ENCODE peak calls at places on chromosomes 5 and 9, in nine cellular contexts. B, P, J, E, G, C, X, A and I are unnamed samples.

GRCh38 chr9:131673068-131673467 is 66.8 kb downstream of the RAPGEF1 start:
- DNase-seq in B (no peak), P (no peak), J (no peak), E (no peak), G (no peak), C (no peak), X (no peak), A (no peak), I (no peak)

GRCh38 chr9:76868897-76869296 is 37.0 kb downstream of the PRUNE2 start:
- DNase-seq in B (no peak), P (no peak), J (no peak), E (no peak), G (no peak), C (no peak), X (peak), A (no peak), I (no peak)

GRCh38 chr9:82108881-82109280 is 120.3 kb downstream of the SPATA31D1 start:
- DNase-seq in B (no peak), P (no peak), J (no peak), E (no peak), G (no peak), C (no peak), X (no peak), A (no peak), I (no peak)

GRCh38 chr5:31086839-31087415 is 106.6 kb upstream of the CDH6 start:
- DNase-seq in B (no peak), P (no peak), J (no peak), E (no peak), G (no peak), C (no peak), X (no peak), A (no peak), I (no peak)

GRCh38 chr9:129765764-129766317 is 13.0 kb upstream of the PTGES start:
- DNase-seq in B (no peak), P (no peak), J (no peak), E (no peak), G (no peak), C (no peak), X (no peak), A (no peak), I (no peak)

GRCh38 chr5:67643531-67643930 is 446.9 kb upstream of the CD180 start:
- DNase-seq in B (no peak), P (no peak), J (no peak), E (no peak), G (no peak), C (no peak), X (no peak), A (no peak), I (no peak)

GRCh38 chr9:137650779-137651178 is 32.0 kb downstream of the EHMT1 start:
- DNase-seq in B (no peak), P (no peak), J (no peak), E (no peak), G (no peak), C (no peak), X (no peak), A (no peak), I (no peak)

GRCh38 chr5:77086611-77087483 is at the start of gene ZBED3:
- DNase-seq in B (peak), P (peak), J (peak), E (peak), G (peak), C (peak), X (peak), A (peak), I (peak)

GRCh38 chr9:75993434-75993833 is 103.0 kb downstream of the PCSK5 start:
- DNase-seq in B (no peak), P (no peak), J (no peak), E (no peak), G (peak), C (no peak), X (no peak), A (no peak), I (no peak)

GRCh38 chr5:170442921-170443320 is 53.8 kb upstream of the KCNMB1 start:
- DNase-seq in B (no peak), P (no peak), J (peak), E (no peak), G (no peak), C (no peak), X (no peak), A (no peak), I (no peak)

GRCh38 chr9:83957029-83957513 is 22.9 kb downstream of the HNRNPK start:
- DNase-seq in B (no peak), P (no peak), J (no peak), E (no peak), G (no peak), C (no peak), X (no peak), A (no peak), I (peak)

GRCh38 chr9:117435630-117436261 is 20.9 kb upstream of the ASTN2 start:
- DNase-seq in B (no peak), P (no peak), J (no peak), E (no peak), G (no peak), C (no peak), X (no peak), A (no peak), I (peak)

GRCh38 chr9:738209-738915 is 103.1 kb upstream of the DMRT1 start:
- DNase-seq in B (no peak), P (no peak), J (peak), E (no peak), G (peak), C (peak), X (no peak), A (no peak), I (no peak)

GRCh38 chr5:88690619-88691560 is 192.1 kb downstream of the MEF2C start:
- DNase-seq in B (peak), P (peak), J (peak), E (peak), G (peak), C (peak), X (peak), A (peak), I (peak)

GRCh38 chr5:113652161-113652560 is 138.7 kb downstream of the YTHDC2 start:
- DNase-seq in B (no peak), P (no peak), J (no peak), E (no peak), G (no peak), C (no peak), X (no peak), A (no peak), I (no peak)

GRCh38 chr5:78647411-78647818 is 1.2 kb downstream of the LHFPL2 start:
- DNase-seq in B (no peak), P (peak), J (peak), E (no peak), G (peak), C (no peak), X (no peak), A (no peak), I (peak)

GRCh38 chr9:127586537-127586936 is 25.5 kb upstream of the STXBP1 start:
- DNase-seq in B (peak), P (no peak), J (peak), E (peak), G (peak), C (peak), X (peak), A (peak), I (peak)

GRCh38 chr5:77155179-77155839 is 55.2 kb upstream of the PDE8B start:
- DNase-seq in B (no peak), P (no peak), J (no peak), E (no peak), G (no peak), C (no peak), X (no peak), A (no peak), I (no peak)

GRCh38 chr5:136033848-136034247 is 5.1 kb downstream of the TGFBI start:
- DNase-seq in B (no peak), P (no peak), J (peak), E (no peak), G (no peak), C (no peak), X (no peak), A (no peak), I (no peak)

GRCh38 chr9:110777201-110777842 is 108.7 kb downstream of the MUSK start:
- DNase-seq in B (no peak), P (no peak), J (no peak), E (no peak), G (peak), C (no peak), X (no peak), A (peak), I (no peak)